ENCODE peak calls at places on chromosomes 12 and 14, in five cellular contexts. D is fibroblast of lung; V is stomach; I is CD8-positive, alpha-beta T cell; S is keratinocyte. R is an unnamed sample.

GRCh38 chr14:54976316-54976715 is 50.6 kb downstream of the WDHD1 start:
- DNase-seq in D (peak; percentile 90), V (no peak), I (no peak), S (peak; percentile 28), R (no peak)

GRCh38 chr12:64621257-64621942 is 11.1 kb downstream of the RASSF3 start:
- DNase-seq in D (peak; percentile 58), V (no peak), I (no peak), S (no peak), R (peak; percentile 79)

GRCh38 chr12:108551556-108551955 is 9.4 kb downstream of the SART3 start:
- DNase-seq in D (peak; percentile 87), V (no peak), I (no peak), S (no peak), R (no peak)

GRCh38 chr12:16454481-16454880 is 107.0 kb downstream of the MGST1 start:
- DNase-seq in D (peak; percentile 39), V (no peak), I (no peak), S (no peak), R (no peak)

GRCh38 chr14:36279306-36280244 is 40.9 kb downstream of the MBIP start:
- DNase-seq in D (no peak), V (no peak), I (no peak), S (no peak), R (no peak)

GRCh38 chr14:89748004-89748403 is 206.5 kb downstream of the EFCAB11 start:
- DNase-seq in D (peak; percentile 72), V (no peak), I (no peak), S (no peak), R (no peak)

GRCh38 chr12:54411398-54412241 is 7.4 kb downstream of the ITGA5 start:
- DNase-seq in D (peak; percentile 92), V (peak; percentile 31), I (peak; percentile 65), S (peak; percentile 95), R (peak; percentile 89)

GRCh38 chr12:47753021-47754001 is 5.4 kb downstream of the RAPGEF3 start:
- DNase-seq in D (no peak), V (peak; percentile 89), I (no peak), S (no peak), R (peak; percentile 93)

GRCh38 chr12:75979181-75979580 is 52.4 kb downstream of the PHLDA1 start:
- DNase-seq in D (peak; percentile 70), V (no peak), I (peak; percentile 10), S (no peak), R (no peak)

DNA sequence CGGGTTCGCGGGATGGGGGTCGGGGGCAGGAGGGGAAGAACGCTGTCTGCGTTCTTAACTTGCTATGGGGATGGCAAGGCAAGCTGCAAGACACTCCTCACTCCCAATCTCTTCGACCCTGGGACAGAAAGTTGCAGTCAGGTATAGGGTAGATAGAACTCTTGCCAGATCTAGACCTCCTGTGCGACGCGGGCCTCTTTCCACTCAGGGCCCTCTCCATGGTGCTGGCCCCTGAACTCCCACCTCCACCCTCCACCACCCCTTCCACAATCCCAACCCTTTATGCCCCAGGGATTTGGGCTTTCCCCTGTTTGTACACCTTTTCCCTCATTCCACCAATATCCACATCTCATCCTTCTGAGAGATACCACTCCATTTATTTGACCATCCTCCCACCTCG is 812 bp downstream of the NABP2 start:
- DNase-seq in D (no peak), V (no peak), I (no peak), S (no peak), R (no peak)
- H3K27ac ChIP-seq in D (peak overlapping the region; percentile 68), V (peak overlapping the region; percentile 96), I (peak overlapping the region; percentile 53), S (no peak overlapping the region), R (no peak overlapping the region)

DNA sequence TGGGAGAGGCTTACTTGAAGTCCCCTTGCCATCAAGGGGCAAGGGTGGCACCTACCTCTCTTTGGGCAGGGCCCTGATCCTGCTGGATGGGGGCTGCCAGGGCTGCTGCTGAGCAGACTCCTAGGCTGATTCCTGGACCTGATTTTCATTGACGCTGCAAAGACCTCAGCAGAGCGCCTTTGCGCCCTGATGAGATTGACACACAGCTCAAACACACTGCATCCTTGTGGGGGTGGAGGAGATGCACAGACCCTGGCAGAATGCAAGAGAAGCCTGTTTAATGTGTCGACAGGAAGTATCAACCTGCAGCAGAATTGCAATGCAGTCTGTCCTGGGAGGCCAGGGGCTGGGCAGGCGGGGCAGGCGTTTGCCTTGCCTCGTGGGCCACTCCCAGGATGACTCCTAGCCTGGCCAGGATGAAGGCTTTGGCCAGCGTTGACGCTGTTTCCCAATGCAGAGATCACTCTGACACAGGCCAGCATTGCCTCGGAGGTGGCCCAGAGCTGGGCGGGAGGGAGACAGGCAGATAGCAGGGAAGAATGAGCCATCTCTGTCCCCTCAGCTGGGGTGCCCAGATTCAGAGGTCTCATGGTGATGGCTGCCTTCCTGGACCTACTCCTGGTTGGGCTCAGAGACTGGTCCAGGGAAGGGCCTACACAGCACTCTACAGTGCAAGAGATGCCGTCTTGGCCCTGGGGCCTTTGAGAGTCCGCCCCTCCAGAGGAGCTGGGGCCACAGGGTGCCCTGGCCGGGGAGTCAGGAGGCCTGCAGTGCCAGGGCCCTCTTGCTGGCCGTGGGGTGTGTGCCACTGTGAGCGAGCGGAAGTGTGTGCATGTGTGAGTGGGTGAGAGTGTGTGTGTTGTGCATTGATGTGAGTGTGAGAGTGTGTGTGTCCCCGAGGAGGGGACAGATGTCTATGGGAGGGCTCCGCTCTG is 108.3 kb downstream of the KIF26A start:
- DNase-seq in D (no peak), V (peak; percentile 23), I (no peak), S (no peak), R (no peak)
- H3K9me3 ChIP-seq in D (no peaks in the 10 kb centered on the region), V (no peaks in the 10 kb centered on the region), I (no peaks in the 10 kb centered on the region), S (peaks cover 4% of the 10 kb centered on the region), R (peaks cover 9% of the 10 kb centered on the region)

DNA sequence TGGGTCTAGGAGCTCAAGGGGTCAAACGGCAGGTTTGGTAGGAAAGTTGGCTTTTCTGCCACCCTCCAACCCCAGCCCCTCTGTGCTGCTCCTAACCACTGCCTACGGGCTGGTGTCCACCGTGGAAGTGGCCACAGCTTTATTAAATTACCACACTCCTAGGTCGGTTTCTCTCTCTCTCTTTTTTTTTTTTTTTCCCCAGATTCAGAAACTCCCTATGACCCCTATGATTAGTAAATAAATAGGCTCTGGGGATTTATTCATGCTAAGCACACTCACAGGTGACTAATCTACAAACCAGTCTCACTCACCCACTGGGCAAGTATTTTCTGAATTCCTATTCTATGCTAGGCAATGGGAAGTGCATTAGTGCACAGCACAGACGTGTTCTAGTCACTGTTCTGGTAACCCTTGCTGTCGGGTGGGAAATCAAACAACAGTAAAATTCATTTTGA is 8.7 kb upstream of the DDX47 start:
- DNase-seq in D (peak; percentile 96), V (no peak), I (no peak), S (no peak), R (no peak)
- H3K27ac ChIP-seq in D (peak overlapping the region; percentile 60), V (peak overlapping the region; percentile 87), I (no peak overlapping the region), S (peak overlapping the region; percentile 97), R (no peak overlapping the region)

GRCh38 chr14:106551265-106551664 is 1024.9 kb downstream of the TMEM121 start:
- DNase-seq in D (no peak), V (no peak), I (no peak), S (no peak), R (no peak)
- H3K9me3 ChIP-seq in D (no peaks in the 10 kb centered on the region), V (no peaks in the 10 kb centered on the region), I (no peaks in the 10 kb centered on the region), S (no peaks in the 10 kb centered on the region), R (no peaks in the 10 kb centered on the region)

GRCh38 chr14:51884086-51884927 is 23.9 kb downstream of the GNG2 start:
- DNase-seq in D (peak; percentile 85), V (no peak), I (no peak), S (no peak), R (no peak)
- H3K27ac ChIP-seq in D (no peak overlapping the region), V (peak overlapping the region; percentile 56), I (no peak overlapping the region), S (no peak overlapping the region), R (no peak overlapping the region)

DNA sequence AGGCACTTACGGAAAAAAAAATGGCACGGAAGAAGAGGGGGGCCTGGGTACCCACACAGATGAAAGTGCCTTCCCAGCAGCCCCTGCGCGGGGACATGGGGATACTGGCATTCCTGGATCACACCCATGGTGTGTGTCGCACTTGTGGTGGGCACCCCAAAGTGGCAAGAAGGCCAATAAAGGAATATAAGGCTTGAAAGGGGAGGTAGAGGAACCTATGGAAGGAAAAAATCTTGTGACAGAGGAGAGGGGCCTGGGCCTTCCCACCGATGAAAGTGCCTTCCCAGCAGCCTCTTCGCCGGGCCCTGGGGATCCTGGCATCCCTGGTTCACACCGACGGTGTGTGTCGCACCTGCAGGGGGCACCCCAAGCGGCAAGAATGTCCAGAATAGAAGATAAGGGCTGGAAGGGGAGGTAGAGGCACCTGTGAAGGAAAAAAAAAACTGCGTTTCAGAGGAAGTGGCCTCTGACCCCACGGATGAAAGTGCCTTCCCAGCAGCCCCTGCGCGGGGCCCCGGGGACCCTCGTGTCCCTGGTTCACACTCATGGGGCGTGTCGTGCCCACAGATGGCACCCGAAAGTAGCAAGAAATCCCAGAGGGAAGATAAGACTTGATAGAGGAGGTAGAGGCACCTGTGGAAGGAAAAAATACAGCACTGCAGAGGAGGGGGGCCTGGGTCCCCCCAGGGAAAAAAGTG is 284.0 kb downstream of the ALG10 start:
- DNase-seq in D (no peak), V (no peak), I (no peak), S (no peak), R (peak; percentile 53)
- H3K9me3 ChIP-seq in D (no peaks in the 10 kb centered on the region), V (peaks cover 9% of the 10 kb centered on the region), I (no peaks in the 10 kb centered on the region), S (peaks cover 12% of the 10 kb centered on the region), R (no peaks in the 10 kb centered on the region)

DNA sequence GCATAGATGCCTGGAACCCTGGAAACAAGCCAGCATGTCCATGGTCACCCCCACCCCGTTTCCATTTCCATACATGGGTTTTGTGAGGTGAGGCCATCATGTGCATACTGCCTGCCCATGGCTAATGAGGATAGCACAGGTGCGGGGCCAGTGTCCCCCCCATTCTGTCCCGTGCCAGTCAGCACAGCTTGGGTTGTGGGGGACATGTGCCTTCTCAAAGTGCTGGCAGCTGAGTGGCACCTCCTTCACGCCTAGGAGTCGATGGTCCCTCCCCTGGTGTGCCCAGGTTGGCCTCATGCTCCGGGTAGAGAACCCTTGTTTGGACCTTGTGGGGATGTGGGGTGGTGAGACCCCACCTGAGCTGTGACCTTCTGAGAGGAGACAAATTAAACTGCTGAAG is 7.2 kb downstream of the YY1 start:
- DNase-seq in D (no peak), V (no peak), I (no peak), S (no peak), R (no peak)
- H3K27ac ChIP-seq in D (peak overlapping the region; percentile 23), V (peak overlapping the region; percentile 43), I (no peak overlapping the region), S (no peak overlapping the region), R (peak overlapping the region; percentile 5)

GRCh38 chr14:81301371-81301770 is 80.6 kb upstream of the GTF2A1 start:
- DNase-seq in D (no peak), V (no peak), I (no peak), S (no peak), R (no peak)

GRCh38 chr14:81303258-81303935 is 82.6 kb upstream of the GTF2A1 start:
- DNase-seq in D (no peak), V (peak; percentile 83), I (no peak), S (no peak), R (no peak)

GRCh38 chr14:81305743-81306142 is 85.0 kb upstream of the GTF2A1 start:
- DNase-seq in D (no peak), V (no peak), I (no peak), S (no peak), R (no peak)

GRCh38 chr14:81301813-81302212 is 81.1 kb upstream of the GTF2A1 start:
- DNase-seq in D (no peak), V (no peak), I (no peak), S (no peak), R (no peak)

GRCh38 chr14:81302613-81303012 is 81.9 kb upstream of the GTF2A1 start:
- DNase-seq in D (no peak), V (no peak), I (no peak), S (no peak), R (no peak)
- H3K9me3 ChIP-seq in D (no peaks in the 10 kb centered on the region), V (no peaks in the 10 kb centered on the region), I (no peaks in the 10 kb centered on the region), S (no peaks in the 10 kb centered on the region), R (no peaks in the 10 kb centered on the region)